ENCODE peak calls at places on chromosomes 6 and 20, in four cellular contexts. K, T, O and X are unnamed samples.

GRCh38 chr6:33633462-33634158 is 12.5 kb downstream of the ITPR3 start:
- DNase-seq in K (peak; percentile 13), T (peak; percentile 67), O (no peak), X (no peak)

GRCh38 chr6:122268394-122268793 is 131.1 kb upstream of the HSF2 start:
- DNase-seq in K (no peak), O (no peak), T (no peak), X (no peak)

GRCh38 chr20:29689411-29690225 is 1567.8 kb upstream of the DEFB115 start:
- DNase-seq in K (no peak), O (peak; percentile 0), T (no peak), X (no peak)

GRCh38 chr20:62941792-62942191 is 3.8 kb downstream of the GID8 start:
- DNase-seq in O (no peak), T (no peak), K (no peak), X (no peak)

GRCh38 chr6:22095886-22096285 is 200.9 kb downstream of the PRL start:
- DNase-seq in O (no peak), K (no peak), T (no peak), X (no peak)

GRCh38 chr6:136599324-136600011 is 49.2 kb upstream of the MAP7 start:
- DNase-seq in K (no peak), O (no peak), T (no peak), X (no peak)

GRCh38 chr6:43949451-43950110 is 177.7 kb downstream of the MRPL14 start:
- DNase-seq in T (no peak), O (no peak), K (no peak), X (no peak)

GRCh38 chr20:32909896-32910571 is 51.3 kb downstream of the EFCAB8 start:
- DNase-seq in K (no peak), T (no peak), O (no peak), X (no peak)

GRCh38 chr6:140773276-140773675 is 1359.4 kb upstream of the GJE1 start:
- DNase-seq in K (no peak), O (no peak), T (no peak), X (no peak)

GRCh38 chr6:49892280-49892679 is 25.9 kb upstream of the CRISP1 start:
- DNase-seq in T (no peak), O (no peak), K (no peak), X (no peak)

GRCh38 chr20:44133424-44133823 is 53.6 kb downstream of the JPH2 start:
- DNase-seq in K (no peak), T (no peak), O (no peak), X (no peak)

GRCh38 chr6:134176283-134176975 is 124.0 kb upstream of the SLC2A12 start:
- DNase-seq in T (no peak), K (no peak), O (no peak), X (no peak)

GRCh38 chr20:33506576-33506975 is 16.7 kb downstream of the CBFA2T2 start:
- DNase-seq in O (no peak), T (no peak), K (no peak), X (no peak)

GRCh38 chr6:20455175-20456075 is 53.7 kb downstream of the E2F3 start:
- DNase-seq in K (no peak), T (no peak), O (no peak), X (no peak)

GRCh38 chr6:18359237-18359885 is 27.8 kb upstream of the RNF144B start:
- DNase-seq in T (no peak), K (no peak), O (no peak), X (no peak)

GRCh38 chr20:32051720-32052089 is 337 bp upstream of the HCK start:
- DNase-seq in K (no peak), O (no peak), T (no peak), X (no peak)

GRCh38 chr6:136410201-136411027 is 120.8 kb upstream of the BCLAF1 start:
- DNase-seq in T (no peak), O (no peak), K (no peak), X (no peak)

GRCh38 chr6:149190228-149190831 is 127.2 kb upstream of the TAB2 start:
- DNase-seq in K (no peak), O (no peak), T (peak; percentile 79), X (no peak)